ENCODE peak calls at places on chromosome 21, in nine cellular contexts. S, V, Z, W, X, Q, C, F and N are unnamed samples. For H3K4me1, the result is how much of the 10 kb centered on the place peaks cover.

GRCh38 chr21:14989359-14989758 is 75.4 kb downstream of the NRIP1 start:
- DNase-seq in S (no peak), V (no peak), Z (no peak), W (no peak), X (no peak), Q (no peak), C (no peak), F (no peak), N (peak)

GRCh38 chr21:33022828-33023573 is 2.7 kb upstream of the OLIG2 start:
- DNase-seq in S (no peak), V (no peak), Z (peak), W (no peak), X (no peak), Q (no peak), C (no peak), F (no peak), N (no peak)

GRCh38 chr21:32813265-32813903 is 41.8 kb upstream of the PAXBP1 start:
- DNase-seq in S (no peak), V (no peak), Z (no peak), W (no peak), X (no peak), Q (no peak), C (no peak), F (no peak), N (peak)

GRCh38 chr21:27101533-27101932 is 134.6 kb upstream of the ADAMTS5 start:
- DNase-seq in S (no peak), V (no peak), Z (no peak), W (no peak), X (no peak), Q (no peak), C (no peak), F (no peak), N (no peak)

GRCh38 chr21:32494946-32495703 is 82.6 kb downstream of the EVA1C start:
- DNase-seq in S (no peak), V (no peak), Z (no peak), W (no peak), X (no peak), Q (peak), C (no peak), F (no peak), N (peak)

GRCh38 chr21:23789864-23790263 is 1817.4 kb downstream of the MRPL39 start:
- DNase-seq in S (no peak), V (no peak), Z (no peak), W (no peak), X (no peak), Q (no peak), C (no peak), F (no peak), N (no peak)

GRCh38 chr21:33230518-33231324 is 983 bp downstream of the IFNAR2 start:
- DNase-seq in S (peak), V (no peak), Z (no peak), W (peak), X (peak), Q (peak), C (no peak), F (peak), N (peak)

GRCh38 chr21:43835061-43835460 is 30.0 kb upstream of the AGPAT3 start:
- DNase-seq in S (no peak), V (no peak), Z (no peak), W (no peak), X (no peak), Q (no peak), C (no peak), F (no peak), N (no peak)

GRCh38 chr21:43339668-43340067 is 87.3 kb downstream of the SIK1 start:
- DNase-seq in S (no peak), V (no peak), Z (peak), W (no peak), X (no peak), Q (no peak), C (no peak), F (no peak), N (peak)

GRCh38 chr21:33258475-33258874 is 7.7 kb upstream of the IL10RB start:
- DNase-seq in S (no peak), V (no peak), Z (no peak), W (no peak), X (no peak), Q (no peak), C (no peak), F (no peak), N (no peak)

GRCh38 chr21:28018741-28019669 is 973.7 kb downstream of the LTN1 start:
- DNase-seq in S (no peak), V (no peak), Z (peak), W (no peak), X (no peak), Q (no peak), C (no peak), F (no peak), N (no peak)

GRCh38 chr21:21188513-21189188 is 190.4 kb downstream of the NCAM2 start:
- DNase-seq in S (no peak), V (no peak), Z (no peak), W (no peak), X (no peak), Q (no peak), C (no peak), F (no peak), N (no peak)

GRCh38 chr21:26453258-26453657 is 119.8 kb downstream of the CYYR1 start:
- DNase-seq in S (no peak), V (no peak), Z (no peak), W (no peak), X (no peak), Q (no peak), C (no peak), F (no peak), N (no peak)

GRCh38 chr21:41709166-41709565 is 57.7 kb downstream of the RIPK4 start:
- DNase-seq in S (no peak), V (no peak), Z (no peak), W (no peak), X (no peak), Q (no peak), C (no peak), F (no peak), N (no peak)

GRCh38 chr21:41706263-41706639 is 60.6 kb downstream of the RIPK4 start:
- DNase-seq in S (peak), V (no peak), Z (no peak), W (no peak), X (no peak), Q (no peak), C (no peak), F (no peak), N (no peak)

GRCh38 chr21:41705546-41706262 is 61.1 kb downstream of the RIPK4 start:
- DNase-seq in S (no peak), V (no peak), Z (no peak), W (no peak), X (no peak), Q (no peak), C (no peak), F (no peak), N (no peak)

GRCh38 chr21:41707231-41707988 is 59.4 kb downstream of the RIPK4 start:
- DNase-seq in S (no peak), V (no peak), Z (no peak), W (no peak), X (no peak), Q (no peak), C (no peak), F (peak), N (no peak)

DNA sequence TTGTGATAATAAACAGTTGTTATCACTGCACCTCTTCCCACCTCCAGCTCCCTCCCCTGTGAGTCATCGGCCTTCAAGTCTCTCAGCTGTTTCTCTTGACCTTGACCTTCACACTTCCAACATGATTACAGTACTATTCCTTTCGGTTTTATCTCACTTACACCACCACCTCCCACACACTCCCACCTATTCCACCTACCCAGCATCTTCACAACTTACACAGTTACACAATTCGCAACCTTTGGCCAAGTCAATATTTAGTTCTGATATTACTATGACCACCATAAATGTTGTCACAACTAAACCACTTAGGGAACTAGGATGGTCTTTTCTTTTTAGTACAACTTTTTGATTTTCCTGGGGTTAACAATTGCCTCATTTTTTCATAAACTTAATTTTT is 60.2 kb downstream of the RIPK4 start:
- DNase-seq in S (peak), V (no peak), Z (no peak), W (no peak), X (no peak), Q (peak), C (no peak), F (no peak), N (peak)
- TF ChIP-seq POLR2AphosphoS5 in S (peak), V (no peak), Z (peak), W (no peak), X (no peak), Q (no peak), C (no peak), F (no peak), N (no peak)

GRCh38 chr21:36068748-36069398 is 951 bp upstream of the CBR1 start:
- DNase-seq in S (no peak), V (no peak), Z (no peak), W (no peak), X (no peak), Q (no peak), C (no peak), F (no peak), N (no peak)

GRCh38 chr21:36069713-36070573 is at the start of gene CBR1:
- DNase-seq in S (peak), V (no peak), Z (peak), W (peak), X (peak), Q (peak), C (peak), F (peak), N (peak)

GRCh38 chr21:36073181-36073580 is 3.4 kb downstream of the CBR1 start:
- DNase-seq in S (no peak), V (no peak), Z (no peak), W (no peak), X (no peak), Q (no peak), C (no peak), F (no peak), N (no peak)

GRCh38 chr21:36072453-36073167 is 2.8 kb downstream of the CBR1 start:
- DNase-seq in S (no peak), V (no peak), Z (no peak), W (no peak), X (no peak), Q (no peak), C (no peak), F (no peak), N (no peak)

DNA sequence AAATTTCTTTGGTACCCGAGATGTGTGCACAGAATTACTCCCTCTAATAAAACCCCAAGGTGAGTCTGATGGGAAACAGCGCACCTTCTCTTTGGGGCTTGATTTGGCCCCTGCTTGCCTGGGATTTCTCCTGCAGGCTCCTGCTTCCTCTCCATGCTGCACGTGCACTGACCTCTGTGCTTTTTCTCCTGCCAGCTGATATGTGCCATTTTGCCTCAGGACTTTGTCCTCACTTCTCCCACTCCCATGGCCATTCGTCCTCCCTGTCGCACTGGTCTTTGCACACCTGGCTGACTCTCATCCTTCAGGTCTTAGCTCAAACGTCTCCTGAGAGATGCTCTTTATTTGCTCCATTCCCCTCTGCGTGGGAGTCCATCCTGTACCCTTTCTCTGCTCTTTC is 1.2 kb downstream of the CBR1 start:
- DNase-seq in S (no peak), V (no peak), Z (no peak), W (no peak), X (no peak), Q (no peak), C (no peak), F (no peak), N (no peak)
- H3K27ac ChIP-seq in S (no peak), V (no peak), Z (no peak), W (no peak), X (peak), Q (no peak), C (no peak), F (no peak), N (no peak)

GRCh38 chr21:36707763-36708511 is 9.0 kb downstream of the SIM2 start:
- DNase-seq in S (no peak), V (no peak), Z (peak), W (no peak), X (no peak), Q (no peak), C (no peak), F (no peak), N (no peak)
- H3K4me1 ChIP-seq in S (under half), V (under half), Z (half or more), W (under half), X (half or more), Q (under half), C (under half), F (under half), N (under half)

GRCh38 chr21:31201548-31201947 is 142.5 kb downstream of the TIAM1 start:
- DNase-seq in S (peak), V (no peak), Z (no peak), W (no peak), X (peak), Q (no peak), C (peak), F (no peak), N (no peak)

GRCh38 chr21:31205412-31205811 is 138.6 kb downstream of the TIAM1 start:
- DNase-seq in S (no peak), V (no peak), Z (no peak), W (no peak), X (no peak), Q (no peak), C (no peak), F (no peak), N (no peak)

GRCh38 chr21:31201144-31201543 is 142.9 kb downstream of the TIAM1 start:
- DNase-seq in S (no peak), V (no peak), Z (no peak), W (no peak), X (no peak), Q (no peak), C (no peak), F (no peak), N (no peak)

GRCh38 chr21:31203371-31204054 is 140.5 kb downstream of the TIAM1 start:
- DNase-seq in S (no peak), V (no peak), Z (no peak), W (no peak), X (no peak), Q (no peak), C (no peak), F (no peak), N (no peak)

GRCh38 chr21:31204801-31205200 is 139.3 kb downstream of the TIAM1 start:
- DNase-seq in S (no peak), V (no peak), Z (no peak), W (no peak), X (no peak), Q (no peak), C (no peak), F (no peak), N (no peak)
- TF ChIP-seq POLR2AphosphoS5 in S (no peak), V (no peak), Z (no peak), W (no peak), X (no peak), Q (no peak), C (no peak), F (no peak), N (no peak)

GRCh38 chr21:19123053-19123452 is 719.5 kb upstream of the TMPRSS15 start:
- DNase-seq in S (no peak), V (no peak), Z (no peak), W (no peak), X (no peak), Q (no peak), C (no peak), F (no peak), N (no peak)
- H3K27ac ChIP-seq in S (no peak), V (no peak), Z (no peak), W (no peak), X (no peak), Q (no peak), C (no peak), F (no peak), N (no peak)

GRCh38 chr21:45417256-45417950 is 12.4 kb downstream of the COL18A1 start:
- DNase-seq in S (no peak), V (no peak), Z (peak), W (no peak), X (no peak), Q (no peak), C (no peak), F (no peak), N (no peak)
- H3K4me1 ChIP-seq in S (under half), V (half or more), Z (under half), W (under half), X (under half), Q (half or more), C (under half), F (under half), N (under half)

DNA sequence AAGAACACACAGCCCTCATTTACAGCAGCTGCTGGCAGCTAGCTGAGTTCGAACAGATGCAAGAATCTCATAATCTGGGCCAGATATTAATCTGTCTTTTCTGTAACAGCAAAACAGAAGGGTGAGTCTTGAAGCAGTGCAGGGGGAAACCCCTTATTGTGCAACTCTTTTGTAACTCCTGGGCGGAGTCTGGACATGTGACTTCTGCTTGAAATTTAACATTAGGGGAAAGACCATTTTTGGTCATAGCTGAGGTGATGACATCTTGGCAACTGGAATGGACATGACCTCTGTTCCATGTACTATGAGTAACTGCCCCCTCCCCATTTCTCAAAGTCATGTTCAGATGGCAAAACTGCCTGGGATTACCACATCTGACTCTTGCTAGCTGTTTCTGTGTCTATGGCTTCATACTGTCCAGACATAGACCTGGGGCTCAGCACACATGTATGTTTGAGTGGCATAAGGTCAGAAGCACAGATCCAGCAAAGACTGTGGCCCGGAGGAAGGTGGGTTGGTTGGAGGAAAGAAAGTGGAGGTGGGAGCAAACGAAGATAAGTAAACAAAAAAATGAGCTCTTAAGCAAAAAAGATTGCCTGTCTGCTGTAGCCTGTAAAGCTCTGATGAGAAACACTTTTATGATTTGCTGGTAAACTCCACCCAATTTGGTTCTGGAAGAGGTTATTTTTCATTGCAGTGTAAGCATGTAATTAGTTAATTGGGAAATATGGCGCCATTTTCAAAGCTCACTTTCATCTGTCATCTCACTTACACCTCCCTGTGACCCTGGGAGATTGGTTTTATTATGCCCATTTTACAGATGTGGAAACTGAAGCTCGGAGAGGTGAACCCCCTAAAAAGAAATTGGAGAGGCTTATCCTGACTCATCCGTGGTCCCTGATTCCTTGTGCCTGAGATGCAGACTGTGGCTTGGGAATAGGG is 26.1 kb downstream of the ETS2 start:
- DNase-seq in S (peak), V (no peak), Z (no peak), W (no peak), X (peak), Q (no peak), C (peak), F (peak), N (peak)
- TF ChIP-seq POLR2AphosphoS5 in S (peak), V (no peak), Z (peak), W (no peak), X (peak), Q (no peak), C (no peak), F (peak), N (no peak)

GRCh38 chr21:30194701-30195299 is 21.1 kb downstream of the CLDN8 start:
- DNase-seq in S (no peak), V (no peak), Z (no peak), W (no peak), X (no peak), Q (peak), C (no peak), F (no peak), N (no peak)
- H3K27ac ChIP-seq in S (no peak), V (no peak), Z (no peak), W (no peak), X (no peak), Q (no peak), C (no peak), F (no peak), N (no peak)